ENCODE peak calls at places on chromosomes 13 and 19, in four cellular contexts. W is substantia nigra, X is EL, G is NCI-H1092 treated with DMSO at 0.1 percent for 48 hours. F is an unnamed sample.

GRCh38 chr19:55118401-55118991 is 1.1 kb upstream of the PPP1R12C start:
- DNase-seq in W (peak), X (no peak), G (no peak), F (no peak)

GRCh38 chr13:80239116-80239515 is 101.8 kb downstream of the SPRY2 start:
- DNase-seq in W (no peak), G (no peak), X (no peak), F (no peak)

GRCh38 chr13:97382276-97382675 is 51.7 kb upstream of the RAP2A start:
- DNase-seq in X (no peak), G (no peak), W (no peak), F (no peak)

GRCh38 chr19:7986321-7987083 is 18.9 kb downstream of the ELAVL1 start:
- DNase-seq in G (no peak), X (peak), W (no peak), F (no peak)

GRCh38 chr13:33004454-33004853 is 11.8 kb upstream of the KL start:
- DNase-seq in G (peak), X (no peak), W (no peak), F (peak)

GRCh38 chr13:45365558-45365885 is 24.5 kb upstream of the TPT1 start:
- DNase-seq in G (no peak), X (no peak), W (no peak), F (no peak)

GRCh38 chr19:6521718-6522646 is 8.8 kb upstream of the TNFSF9 start:
- DNase-seq in X (peak), W (no peak), G (no peak), F (no peak)

GRCh38 chr13:29991343-29991742 is 140.9 kb upstream of the UBL3 start:
- DNase-seq in X (peak), W (no peak), G (no peak), F (no peak)

GRCh38 chr19:6475321-6476108 is 6.1 kb downstream of the DENND1C start:
- DNase-seq in X (no peak), G (no peak), W (no peak), F (no peak)